ENCODE peak calls at places on chromosomes 3 and 15, in five cellular contexts. F is glutamatergic neuron, O is WTC11, J is esophagus squamous epithelium, K is NCI-H1436. U is an unnamed sample.

GRCh38 chr3:76051145-76051544 is 265.8 kb upstream of the ZNF717 start:
- DNase-seq in F (no peak), O (no peak), J (no peak), K (no peak), U (no peak)

GRCh38 chr3:170496026-170496867 is 77.6 kb downstream of the CLDN11 start:
- DNase-seq in F (no peak), O (peak; percentile 65), J (no peak), K (no peak), U (peak; percentile 27)

GRCh38 chr15:56249080-56249479 is 5.4 kb upstream of the RFX7 start:
- DNase-seq in F (no peak), O (no peak), J (no peak), K (peak; percentile 34), U (peak; percentile 28)

GRCh38 chr3:134312072-134312872 is 61.6 kb upstream of the RYK start:
- DNase-seq in F (peak; percentile 52), O (peak; percentile 55), J (no peak), K (no peak), U (peak; percentile 72)

GRCh38 chr3:126340596-126340942 is 16.6 kb downstream of the KLF15 start:
- DNase-seq in F (no peak), O (no peak), J (no peak), K (no peak), U (no peak)

GRCh38 chr15:64740361-64741170 is 34.8 kb downstream of the RBPMS2 start:
- DNase-seq in F (no peak), O (no peak), J (no peak), K (peak; percentile 28), U (no peak)

GRCh38 chr3:105764378-105765376 is 104.1 kb downstream of the CBLB start:
- DNase-seq in F (no peak), O (no peak), J (no peak), K (no peak), U (no peak)

GRCh38 chr3:196122021-196122687 is 40.3 kb upstream of the TFRC start:
- DNase-seq in F (no peak), O (no peak), J (no peak), K (no peak), U (no peak)

GRCh38 chr15:51046799-51047449 is 47.8 kb downstream of the TNFAIP8L3 start:
- DNase-seq in F (no peak), O (no peak), J (no peak), K (no peak), U (no peak)

GRCh38 chr3:13886593-13887129 is 6.8 kb upstream of the WNT7A start:
- DNase-seq in F (no peak), O (no peak), J (no peak), K (no peak), U (peak; percentile 0)

GRCh38 chr3:185052631-185053030 is 100.2 kb downstream of the C3orf70 start:
- DNase-seq in F (no peak), O (no peak), J (no peak), K (no peak), U (peak; percentile 17)

GRCh38 chr3:152811974-152812760 is 22.8 kb upstream of the P2RY1 start:
- DNase-seq in F (no peak), O (no peak), J (no peak), K (no peak), U (no peak)

GRCh38 chr3:133881987-133882825 is 13.5 kb downstream of the RAB6B start:
- DNase-seq in F (no peak), O (no peak), J (no peak), K (no peak), U (no peak)

GRCh38 chr3:178536271-178537079 is at the start of gene KCNMB2:
- DNase-seq in F (peak; percentile 13), O (no peak), J (no peak), K (peak; percentile 53), U (peak; percentile 13)

U was measured in ELF-1.